ENCODE peak calls at places on chromosomes 2 and 18, in eight cellular contexts. S is fibroblast of lung; E is CD4-positive, CD25-positive, alpha-beta regulatory T cell; J is stomach; K is A549; W is uterus; B is K562; Q is foreskin fibroblast. G is an unnamed sample.

GRCh38 chr2:36356990-36357505 is 1.5 kb downstream of the CRIM1 start:
- DNase-seq in B (no peak), K (no peak), W (peak), E (no peak), J (no peak), Q (peak), S (peak), G (peak)

GRCh38 chr2:191108331-191108730 is 42.5 kb downstream of the STAT4 start:
- DNase-seq in K (no peak), S (no peak), W (no peak), Q (no peak), B (no peak), E (peak), J (no peak), G (no peak)

GRCh38 chr2:113128386-113128664 is 927 bp downstream of the IL1RN start:
- DNase-seq in B (no peak), Q (no peak), J (no peak), K (no peak), E (no peak), S (no peak), W (no peak), G (no peak)

GRCh38 chr2:71463342-71463654 is 9.9 kb downstream of the DYSF start:
- DNase-seq in S (no peak), J (no peak), B (no peak), W (no peak), K (no peak), Q (no peak), E (no peak), G (no peak)

GRCh38 chr2:189549440-189549832 is 31.1 kb downstream of the SLC40A1 start:
- DNase-seq in K (no peak), E (no peak), B (no peak), Q (peak), S (peak), J (no peak), W (peak), G (peak)

GRCh38 chr2:85958731-85959130 is 69.9 kb upstream of the ST3GAL5 start:
- DNase-seq in S (no peak), E (no peak), J (no peak), Q (no peak), K (no peak), W (no peak), B (no peak), G (no peak)

GRCh38 chr2:8389373-8390108 is 292.3 kb upstream of the ID2 start:
- DNase-seq in S (peak), W (no peak), K (no peak), B (no peak), E (no peak), Q (peak), J (no peak), G (no peak)

GRCh38 chr18:9612215-9612830 is 2.0 kb downstream of the PPP4R1 start:
- DNase-seq in K (peak), E (peak), B (peak), J (peak), Q (peak), W (no peak), S (peak), G (no peak)

GRCh38 chr2:222306393-222307137 is 7.8 kb upstream of the PAX3 start:
- DNase-seq in K (no peak), E (no peak), Q (no peak), S (no peak), W (no peak), B (no peak), J (no peak), G (no peak)

GRCh38 chr2:22499082-22499844 is 885.7 kb upstream of the KLHL29 start:
- DNase-seq in K (no peak), W (no peak), E (no peak), B (no peak), J (no peak), S (no peak), Q (no peak), G (peak)

GRCh38 chr2:146004470-146004869 is 1484.6 kb upstream of the ZEB2 start:
- DNase-seq in W (no peak), Q (peak), E (no peak), J (no peak), K (no peak), B (no peak), S (peak), G (no peak)

GRCh38 chr18:46242185-46242584 is 138.0 kb downstream of the HAUS1 start:
- DNase-seq in E (no peak), S (no peak), J (no peak), B (no peak), W (no peak), Q (no peak), K (no peak), G (no peak)

GRCh38 chr18:46237891-46238290 is 133.7 kb downstream of the HAUS1 start:
- DNase-seq in W (no peak), E (no peak), K (no peak), Q (no peak), J (no peak), S (no peak), B (no peak), G (no peak)

GRCh38 chr18:46239549-46239948 is 135.4 kb downstream of the HAUS1 start:
- DNase-seq in J (no peak), B (no peak), S (no peak), W (no peak), E (no peak), Q (no peak), K (no peak), G (no peak)

GRCh38 chr18:46243095-46243494 is 138.9 kb downstream of the HAUS1 start:
- DNase-seq in S (no peak), Q (peak), W (no peak), K (no peak), E (no peak), J (no peak), B (no peak), G (no peak)

DNA sequence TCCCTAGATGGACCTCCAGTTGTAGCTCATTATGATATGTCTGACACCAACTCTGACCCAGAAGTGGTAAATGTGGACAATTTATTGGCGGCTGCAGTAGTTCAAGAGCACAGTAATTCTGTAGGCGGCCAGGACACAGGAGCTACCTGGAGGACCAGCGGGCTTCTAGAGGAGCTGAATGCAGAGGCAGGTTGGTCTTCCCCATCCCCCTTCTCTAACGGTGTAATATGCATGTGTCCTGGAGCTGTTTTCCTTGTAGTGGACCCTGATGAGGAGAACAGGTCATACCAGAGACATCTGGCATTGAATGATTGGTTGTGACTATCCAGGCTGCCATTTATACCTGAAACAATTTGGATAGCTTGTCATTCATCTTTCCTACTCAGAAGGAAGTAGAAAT is 135.8 kb downstream of the HAUS1 start:
- DNase-seq in K (no peak), W (no peak), S (no peak), B (no peak), Q (no peak), E (no peak), J (no peak), G (no peak)
- H3K4me3 ChIP-seq in K (no peak), W (no peak), S (no peak), B (no peak), Q (no peak), E (no peak), J (no peak), G (no peak)

GRCh38 chr2:201888476-201888875 is 82.1 kb downstream of the CDK15 start:
- DNase-seq in E (no peak), B (no peak), J (no peak), S (peak), K (no peak), W (no peak), Q (no peak), G (no peak)
- H3K4me3 ChIP-seq in E (no peak), B (no peak), J (peak), S (peak), K (no peak), W (no peak), Q (peak), G (peak)

GRCh38 chr2:153403937-153404336 is 74.6 kb downstream of the RPRM start:
- DNase-seq in B (no peak), J (no peak), E (no peak), K (no peak), S (no peak), W (no peak), Q (no peak), G (no peak)
- H3K4me3 ChIP-seq in B (no peak), J (no peak), E (no peak), K (no peak), S (no peak), W (no peak), Q (no peak), G (no peak)

GRCh38 chr18:5285326-5285725 is 10.2 kb downstream of the ZBTB14 start:
- DNase-seq in S (no peak), E (no peak), J (no peak), Q (no peak), W (no peak), B (peak), K (no peak), G (no peak)
- H3K4me3 ChIP-seq in S (no peak), E (no peak), J (no peak), Q (no peak), W (no peak), B (no peak), K (no peak), G (no peak)

GRCh38 chr2:218582085-218582484 is 13.4 kb downstream of the CNOT9 start:
- DNase-seq in E (peak), K (no peak), W (no peak), S (peak), Q (peak), B (no peak), J (no peak), G (no peak)

GRCh38 chr2:218578272-218578877 is 9.7 kb downstream of the CNOT9 start:
- DNase-seq in Q (no peak), K (no peak), S (no peak), W (no peak), E (no peak), B (no peak), J (no peak), G (no peak)

GRCh38 chr2:218576854-218577253 is 8.2 kb downstream of the CNOT9 start:
- DNase-seq in J (no peak), K (no peak), S (no peak), Q (no peak), E (no peak), W (no peak), B (no peak), G (no peak)

DNA sequence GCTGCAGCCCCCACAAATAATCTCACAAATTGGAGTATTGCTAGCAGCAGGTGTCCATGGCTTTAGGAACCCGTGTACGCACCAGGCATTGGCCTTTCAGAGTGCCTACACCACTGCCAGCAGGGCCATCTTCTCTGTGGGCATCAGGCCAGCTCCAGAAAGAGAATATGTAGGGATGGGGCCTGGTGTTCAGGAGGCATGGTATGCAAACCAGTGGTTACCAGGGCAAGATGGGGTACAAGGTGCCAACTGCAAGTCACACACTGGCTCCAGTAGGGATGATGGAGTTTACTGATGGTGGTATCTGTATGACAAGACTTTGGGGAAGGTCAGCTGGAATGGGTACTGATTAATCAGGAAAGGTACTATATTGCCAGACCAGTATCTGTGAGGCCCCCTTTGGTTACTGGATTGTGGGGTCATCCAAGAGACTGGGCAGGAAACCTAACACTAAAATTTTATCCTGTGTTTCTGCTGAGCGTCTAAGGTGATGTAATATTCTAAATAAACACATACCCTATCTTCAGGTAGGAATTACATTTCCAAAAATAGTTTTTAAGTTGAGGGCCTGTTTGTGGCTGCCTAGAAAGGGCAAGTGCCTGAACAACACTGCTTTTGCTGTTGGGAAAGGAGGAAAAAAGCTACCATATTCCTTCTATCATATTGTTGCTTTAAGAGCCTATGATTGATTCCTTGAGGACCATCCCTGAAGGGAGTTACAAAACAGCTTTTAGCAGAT is 9.0 kb downstream of the CNOT9 start:
- DNase-seq in B (no peak), Q (no peak), K (no peak), S (no peak), W (no peak), E (no peak), J (no peak), G (no peak)
- H3K4me3 ChIP-seq in B (no peak), Q (no peak), K (no peak), S (no peak), W (no peak), E (no peak), J (no peak), G (no peak)

GRCh38 chr2:98935777-98936132 is 270 bp downstream of the CRACDL start:
- DNase-seq in S (no peak), K (no peak), W (no peak), Q (no peak), E (no peak), B (no peak), J (no peak), G (no peak)
- H3K4me3 ChIP-seq in S (peak), K (peak), W (no peak), Q (no peak), E (no peak), B (no peak), J (peak), G (peak)

GRCh38 chr2:137942785-137943034 is 21.6 kb upstream of the HNMT start:
- DNase-seq in S (no peak), Q (no peak), W (no peak), K (no peak), J (no peak), B (no peak), E (no peak), G (no peak)

GRCh38 chr2:137944714-137945113 is 19.6 kb upstream of the HNMT start:
- DNase-seq in K (no peak), B (no peak), S (no peak), Q (no peak), E (no peak), J (no peak), W (no peak), G (no peak)

GRCh38 chr2:137943948-137944347 is 20.3 kb upstream of the HNMT start:
- DNase-seq in S (no peak), B (no peak), K (no peak), W (no peak), Q (no peak), E (no peak), J (no peak), G (no peak)

GRCh38 chr2:137942037-137942784 is 22.1 kb upstream of the HNMT start:
- DNase-seq in Q (no peak), K (no peak), B (no peak), J (no peak), E (no peak), S (no peak), W (no peak), G (no peak)

DNA sequence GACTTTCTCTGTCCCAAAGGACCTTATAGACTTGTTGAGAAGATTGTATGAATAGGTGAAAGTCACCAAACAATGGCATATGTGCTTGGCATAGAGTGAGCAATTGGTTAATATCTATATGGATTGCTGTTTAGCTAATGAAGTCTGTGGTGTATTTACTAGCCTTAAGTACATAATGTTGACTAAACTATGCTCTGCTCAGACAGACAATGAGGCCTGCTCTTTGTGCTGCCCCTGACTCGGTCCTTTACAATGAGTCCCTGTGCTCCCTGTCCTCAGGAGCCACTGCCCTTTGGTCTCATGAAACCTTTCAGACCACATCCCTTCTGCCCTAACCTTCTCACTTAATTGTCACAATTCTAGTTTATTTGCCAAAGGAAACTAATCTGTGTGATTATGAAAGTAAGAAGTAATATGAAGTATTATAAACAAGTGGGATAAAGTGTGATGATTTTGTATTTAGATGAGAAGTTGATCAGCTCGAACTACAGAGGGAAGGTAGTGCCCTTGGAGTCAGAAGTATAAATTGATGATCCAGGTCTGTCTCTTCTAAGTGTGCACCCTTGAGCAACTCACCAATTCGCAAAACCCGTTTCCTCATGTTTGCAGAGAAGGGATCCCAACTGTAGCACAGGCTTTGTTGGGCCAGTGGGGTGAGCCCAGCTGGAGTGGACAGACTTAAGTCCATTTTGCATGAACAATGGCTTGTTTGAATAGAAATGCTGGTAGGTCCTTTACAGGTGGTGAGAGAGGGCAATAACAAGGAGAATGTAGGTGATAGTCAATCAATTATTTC is 21.0 kb upstream of the HNMT start:
- DNase-seq in W (no peak), Q (no peak), K (no peak), B (no peak), S (no peak), J (no peak), E (no peak), G (no peak)
- H3K4me3 ChIP-seq in W (no peak), Q (no peak), K (no peak), B (no peak), S (no peak), J (no peak), E (no peak), G (no peak)

DNA sequence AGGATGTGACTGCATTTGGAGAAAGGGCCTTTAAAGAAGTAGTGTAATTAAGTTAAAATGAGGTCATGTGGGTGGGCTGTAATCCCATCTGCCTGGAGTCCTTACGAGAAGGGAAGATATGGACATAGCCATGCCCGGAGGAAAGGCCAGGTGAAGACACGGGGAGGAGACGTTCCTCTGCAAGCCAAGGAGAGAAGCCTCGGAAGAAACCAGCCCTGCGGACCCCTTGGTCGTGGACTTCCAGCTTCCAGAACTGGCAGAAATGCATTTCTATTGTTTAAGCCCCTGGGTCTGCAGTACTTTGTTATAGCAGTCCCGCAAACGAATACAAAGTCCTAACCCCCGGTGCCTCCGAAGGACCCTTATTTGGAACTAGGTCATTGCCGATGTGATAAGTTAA is 87.6 kb upstream of the TAF1B start:
- DNase-seq in S (no peak), E (no peak), K (no peak), J (no peak), B (no peak), W (no peak), Q (no peak), G (no peak)
- H3K4me3 ChIP-seq in S (no peak), E (no peak), K (no peak), J (no peak), B (no peak), W (no peak), Q (no peak), G (no peak)

GRCh38 chr2:27716301-27717069 is 52.8 kb downstream of the SLC4A1AP start:
- DNase-seq in Q (no peak), J (no peak), E (no peak), B (no peak), K (no peak), W (no peak), S (no peak), G (no peak)
- H3K4me3 ChIP-seq in Q (peak), J (no peak), E (no peak), B (no peak), K (no peak), W (peak), S (no peak), G (peak)

GRCh38 chr2:46943881-46944798 is 28.5 kb upstream of the MCFD2 start:
- DNase-seq in B (no peak), K (no peak), S (no peak), J (no peak), W (no peak), E (peak), Q (no peak), G (no peak)
- H3K4me3 ChIP-seq in B (no peak), K (no peak), S (peak), J (no peak), W (no peak), E (peak), Q (peak), G (no peak)